ENCODE peak calls at places on chromosome 14, in four cellular contexts. O, H, S and W are unnamed samples.

GRCh38 chr14:92507174-92507768 is 6.3 kb upstream of the RIN3 start:
- DNase-seq in H (no peak), S (peak; percentile 65), O (no peak), W (no peak)

GRCh38 chr14:31945074-31945613 is 132.0 kb upstream of the ARHGAP5 start:
- DNase-seq in H (no peak), O (no peak), S (no peak), W (no peak)

GRCh38 chr14:90301580-90302181 is 30.1 kb downstream of the NRDE2 start:
- DNase-seq in H (no peak), S (no peak), O (no peak), W (no peak)

GRCh38 chr14:52219488-52220084 is 47.9 kb upstream of the PTGDR start:
- DNase-seq in O (no peak), H (no peak), S (no peak), W (no peak)

GRCh38 chr14:75361751-75362433 is 65.9 kb upstream of the JDP2 start:
- DNase-seq in O (no peak), H (no peak), S (no peak), W (no peak)

GRCh38 chr14:91311284-91311662 is 66.8 kb upstream of the GPR68 start:
- DNase-seq in S (no peak), H (no peak), O (peak; percentile 45), W (no peak)

GRCh38 chr14:36510078-36510799 is 9.8 kb downstream of the NKX2-1 start:
- DNase-seq in O (no peak), S (no peak), H (no peak), W (no peak)

GRCh38 chr14:103378042-103378854 is 7.0 kb upstream of the MARK3 start:
- DNase-seq in O (no peak), S (no peak), H (peak; percentile 68), W (no peak)

GRCh38 chr14:21014761-21015190 is 10.1 kb downstream of the NDRG2 start:
- DNase-seq in H (peak; percentile 60), S (peak; percentile 25), O (peak; percentile 62), W (no peak)
- TF ChIP-seq POLR2AphosphoS5 in H (no peak), S (no peak), O (no peak), W (no peak)

GRCh38 chr14:101196795-101197590 is 293.5 kb upstream of the RTL1 start:
- DNase-seq in O (no peak), S (no peak), H (peak; percentile 17), W (no peak)
- TF ChIP-seq SPI1 in O (no peak), S (no peak), H (no peak), W (no peak)

DNA sequence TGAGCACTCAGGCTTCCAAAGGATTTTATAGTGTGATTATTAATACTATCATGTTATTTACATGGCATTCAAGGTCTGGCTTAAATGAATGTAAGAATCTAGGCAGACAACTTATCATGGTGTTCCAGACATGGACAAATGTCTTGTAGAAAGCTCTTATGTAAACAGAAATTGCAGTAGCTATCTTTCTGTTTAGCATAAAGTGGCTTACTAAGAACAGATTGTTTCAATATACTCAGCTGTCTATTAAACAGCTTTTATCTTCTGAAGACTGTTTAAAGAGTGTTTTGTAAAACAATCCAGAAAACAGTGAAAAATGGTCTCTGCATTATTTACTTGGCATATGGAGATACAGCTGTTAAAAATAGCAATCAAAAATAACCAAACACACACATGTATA is 1061.8 kb upstream of the SEL1L start:
- DNase-seq in H (no peak), S (no peak), O (no peak), W (no peak)
- TF ChIP-seq POLR2AphosphoS5 in H (no peak), S (no peak), O (no peak), W (no peak)

GRCh38 chr14:29745863-29746262 is 181.8 kb downstream of the PRKD1 start:
- DNase-seq in O (no peak), H (no peak), S (no peak), W (no peak)

GRCh38 chr14:29743566-29743965 is 184.1 kb downstream of the PRKD1 start:
- DNase-seq in S (no peak), O (no peak), H (no peak), W (no peak)

GRCh38 chr14:29754134-29754533 is 173.5 kb downstream of the PRKD1 start:
- DNase-seq in S (no peak), H (no peak), O (no peak), W (no peak)

GRCh38 chr14:29752221-29752923 is 175.3 kb downstream of the PRKD1 start:
- DNase-seq in S (no peak), O (no peak), H (no peak), W (no peak)

DNA sequence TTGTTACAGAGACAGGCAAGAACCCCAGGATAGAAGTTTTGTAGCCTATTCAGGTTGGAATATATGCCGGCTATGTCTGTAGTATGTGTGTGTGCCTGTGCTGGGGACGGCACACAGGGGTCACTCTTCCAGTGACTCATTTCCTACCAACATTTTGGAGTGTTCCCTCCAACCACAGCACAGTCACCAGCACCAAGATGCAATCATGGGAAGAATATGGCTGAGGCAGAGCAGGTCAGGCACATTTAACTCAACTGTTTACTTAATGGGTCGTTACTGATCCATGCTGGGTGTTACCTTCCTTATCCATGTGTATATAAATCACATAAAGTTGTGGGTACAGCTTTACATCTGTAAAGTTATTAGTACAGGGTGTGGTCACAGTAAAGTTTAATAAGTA is 178.3 kb downstream of the PRKD1 start:
- DNase-seq in H (no peak), O (no peak), S (no peak), W (no peak)
- TF ChIP-seq SPI1 in H (no peak), O (no peak), S (no peak), W (no peak)

GRCh38 chr14:77320238-77320935 is at the start of gene POMT2:
- DNase-seq in S (peak; percentile 64), H (peak; percentile 91), O (peak; percentile 51), W (peak; percentile 74)
- TF ChIP-seq POLR2AphosphoS5 in S (no peak), H (no peak), O (peak; percentile 6), W (no peak)

GRCh38 chr14:80977103-80977728 is 21.8 kb downstream of the TSHR start:
- DNase-seq in H (no peak), O (no peak), S (no peak), W (no peak)

GRCh38 chr14:80974338-80975078 is 19.1 kb downstream of the TSHR start:
- DNase-seq in S (no peak), H (no peak), O (no peak), W (no peak)

GRCh38 chr14:80978403-80978802 is 23.0 kb downstream of the TSHR start:
- DNase-seq in O (no peak), H (no peak), S (no peak), W (no peak)

GRCh38 chr14:80973918-80974317 is 18.5 kb downstream of the TSHR start:
- DNase-seq in O (no peak), H (no peak), S (no peak), W (no peak)
- TF ChIP-seq SPI1 in O (no peak), H (no peak), S (no peak), W (no peak)

DNA sequence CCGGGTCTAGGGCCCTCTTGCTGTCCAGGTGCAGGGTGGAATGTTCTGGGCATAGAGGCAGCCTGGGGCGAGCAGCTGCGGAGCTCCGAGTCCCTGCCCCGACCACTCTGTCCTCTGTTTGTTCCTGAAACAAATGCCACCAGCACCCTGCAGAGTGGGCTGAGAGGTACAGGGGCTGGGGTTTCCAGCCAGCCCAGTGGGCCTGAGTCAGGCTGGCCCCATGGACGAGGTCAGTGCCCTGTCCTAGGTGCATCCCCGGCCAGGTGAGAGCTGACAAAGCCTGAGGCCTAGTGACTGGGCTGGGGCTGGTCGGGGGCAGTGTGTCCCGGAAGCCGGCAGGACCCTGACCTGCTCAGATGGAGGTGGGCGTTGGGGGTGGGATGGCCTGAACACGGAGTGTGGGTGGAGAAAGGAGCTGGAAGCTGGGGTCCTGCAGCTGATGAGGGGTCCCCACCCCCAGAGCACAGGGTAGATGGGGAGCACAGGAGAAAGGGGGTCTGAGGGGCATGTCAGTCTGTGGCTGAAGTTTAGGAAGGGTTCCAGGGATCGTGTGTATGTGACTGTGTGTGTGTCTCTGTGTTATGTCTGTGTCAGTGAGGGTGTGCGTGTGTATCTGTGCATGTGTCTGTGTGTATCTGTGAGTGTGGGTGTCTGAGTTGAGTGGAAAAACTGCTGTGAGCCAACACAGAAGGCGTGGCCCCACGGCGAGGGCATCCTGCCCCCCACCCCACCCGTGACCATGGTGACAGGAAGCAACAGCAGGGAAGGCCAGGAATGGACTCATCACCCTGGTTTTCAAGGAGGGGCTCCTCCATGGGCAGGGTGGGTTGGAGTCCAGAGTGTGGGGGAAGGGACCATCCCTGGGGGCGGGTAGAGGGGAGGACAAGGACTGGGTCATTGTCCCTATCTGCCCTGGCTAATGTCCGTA is 2.4 kb upstream of the CRIP1 start:
- DNase-seq in S (no peak), O (no peak), H (no peak), W (no peak)
- TF ChIP-seq POLR2AphosphoS5 in S (no peak), O (no peak), H (no peak), W (no peak)

DNA sequence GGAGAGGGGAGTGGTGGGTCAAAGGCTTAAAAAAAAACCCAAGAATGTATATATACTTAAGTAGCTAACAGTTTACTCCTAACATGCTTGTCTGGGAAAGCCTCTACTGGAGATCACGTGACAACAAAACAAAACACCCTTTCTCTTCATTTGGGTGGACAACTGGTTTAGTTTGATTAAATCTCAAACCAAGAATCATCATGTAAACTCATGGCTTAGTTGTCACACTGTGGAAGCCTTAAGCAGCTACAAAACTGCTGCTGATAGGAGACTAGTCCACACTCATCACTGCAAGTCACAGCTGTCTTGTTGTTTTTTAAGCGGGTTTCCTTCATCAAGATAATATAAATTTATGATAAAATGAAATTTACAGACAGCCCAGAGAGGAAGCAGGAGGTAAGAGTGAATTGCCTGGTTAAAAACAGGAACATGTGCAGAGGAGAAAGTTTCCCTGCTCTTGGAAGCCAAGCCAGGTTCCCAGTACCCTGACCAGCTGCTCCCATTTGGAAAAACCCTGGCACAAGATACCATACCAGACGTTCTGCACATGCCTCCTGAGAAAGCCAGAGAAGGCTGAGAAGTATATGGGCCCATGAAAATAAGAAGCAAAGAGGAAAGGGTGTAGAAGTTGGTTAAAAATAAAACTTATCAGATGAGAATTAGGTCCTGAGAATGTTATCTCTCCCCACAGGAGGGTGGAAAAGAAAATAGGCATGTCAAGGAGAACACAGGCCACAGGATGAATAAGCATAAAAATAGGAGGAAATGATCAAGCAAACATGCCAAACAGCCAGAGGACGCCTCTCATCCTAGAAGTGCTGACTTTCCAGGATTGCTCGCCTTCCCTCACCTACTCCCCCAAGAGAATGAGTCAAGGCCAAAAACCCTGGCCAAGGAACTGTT is 34.0 kb downstream of the EGLN3 start:
- DNase-seq in H (peak; percentile 55), S (no peak), O (no peak), W (no peak)
- TF ChIP-seq SPI1 in H (peak; percentile 38), S (no peak), O (no peak), W (no peak)